ENCODE peak calls at places on chromosome 16, in eight cellular contexts. K is H1; A is CD4-positive, alpha-beta memory T cell; H is CD8-positive, alpha-beta T cell; T is mesendoderm; Y is CD8-positive, alpha-beta memory T cell; W is right lobe of liver; X is right atrium auricular region. S is an unnamed sample.

GRCh38 chr16:89700649-89701424 is 668 bp downstream of the SPATA2L start:
- DNase-seq in K (peak; percentile 76), A (peak; percentile 75), H (peak; percentile 57), T (peak; percentile 83), Y (peak; percentile 82), W (peak; percentile 77), X (no peak), S (no peak)

GRCh38 chr16:27759301-27759871 is 209.4 kb downstream of the KATNIP start:
- DNase-seq in K (no peak), A (no peak), H (no peak), T (peak; percentile 45), Y (no peak), W (no peak), X (no peak), S (no peak)

GRCh38 chr16:70548936-70549335 is 25.3 kb downstream of the SF3B3 start:
- DNase-seq in K (no peak), A (no peak), H (no peak), T (no peak), Y (no peak), W (no peak), X (no peak), S (no peak)

GRCh38 chr16:25419123-25419522 is 161.5 kb upstream of the ZKSCAN2 start:
- DNase-seq in K (no peak), A (no peak), H (no peak), T (no peak), Y (no peak), W (no peak), X (no peak), S (no peak)

GRCh38 chr16:54446639-54447038 is 160.1 kb upstream of the IRX3 start:
- DNase-seq in K (no peak), A (no peak), H (no peak), T (no peak), Y (no peak), W (no peak), X (peak; percentile 92), S (peak; percentile 88)

GRCh38 chr16:59021751-59022150 is 287.6 kb upstream of the GOT2 start:
- DNase-seq in K (no peak), A (no peak), H (no peak), T (no peak), Y (no peak), W (no peak), X (no peak), S (peak; percentile 16)

GRCh38 chr16:64240586-64240985 is 881.3 kb downstream of the CDH11 start:
- DNase-seq in K (no peak), A (no peak), H (no peak), T (no peak), Y (no peak), W (no peak), X (no peak), S (peak; percentile 48)

GRCh38 chr16:1610071-1610840 is 1.6 kb downstream of the IFT140 start:
- DNase-seq in K (peak; percentile 99), A (peak; percentile 90), H (peak; percentile 92), T (peak; percentile 96), Y (peak; percentile 93), W (peak; percentile 87), X (peak; percentile 90), S (no peak)

GRCh38 chr16:30183961-30184429 is 593 bp downstream of the CORO1A start:
- DNase-seq in K (no peak), A (peak; percentile 90), H (peak; percentile 76), T (no peak), Y (peak; percentile 92), W (peak; percentile 59), X (no peak), S (no peak)

GRCh38 chr16:30120340-30121105 is 2.5 kb downstream of the MAPK3 start:
- DNase-seq in K (no peak), A (no peak), H (no peak), T (no peak), Y (no peak), W (no peak), X (no peak), S (no peak)

GRCh38 chr16:57444711-57445110 is 2.5 kb downstream of the CIAPIN1 start:
- DNase-seq in K (no peak), A (no peak), H (no peak), T (no peak), Y (no peak), W (no peak), X (no peak), S (no peak)

GRCh38 chr16:27287887-27288286 is 19.3 kb upstream of the NSMCE1 start:
- DNase-seq in K (no peak), A (no peak), H (no peak), T (no peak), Y (no peak), W (peak; percentile 41), X (peak; percentile 36), S (no peak)

GRCh38 chr16:23469814-23470213 is 16.8 kb upstream of the COG7 start:
- DNase-seq in K (no peak), A (no peak), H (no peak), T (peak; percentile 19), Y (no peak), W (no peak), X (no peak), S (peak; percentile 43)

GRCh38 chr16:87844809-87845208 is 24.5 kb downstream of the SLC7A5 start:
- DNase-seq in K (no peak), A (no peak), H (no peak), T (no peak), Y (no peak), W (no peak), X (no peak), S (no peak)

GRCh38 chr16:28213396-28213795 is 1.6 kb upstream of the XPO6 start:
- DNase-seq in K (no peak), A (no peak), H (no peak), T (no peak), Y (no peak), W (no peak), X (no peak), S (no peak)

GRCh38 chr16:23296994-23297393 is 5.1 kb upstream of the SCNN1B start:
- DNase-seq in K (peak; percentile 81), A (no peak), H (no peak), T (peak; percentile 63), Y (no peak), W (no peak), X (no peak), S (no peak)

GRCh38 chr16:25264599-25264998 is 7.0 kb upstream of the ZKSCAN2 start:
- DNase-seq in K (no peak), A (no peak), H (no peak), T (no peak), Y (no peak), W (no peak), X (no peak), S (no peak)

GRCh38 chr16:1960665-1961630 is 1.6 kb downstream of the NDUFB10 start:
- DNase-seq in K (no peak), A (peak; percentile 63), H (peak; percentile 27), T (peak; percentile 76), Y (no peak), W (no peak), X (no peak), S (no peak)

GRCh38 chr16:67034478-67034877 is 5.5 kb downstream of the CBFB start:
- DNase-seq in K (peak; percentile 17), A (no peak), H (no peak), T (no peak), Y (no peak), W (peak; percentile 8), X (peak; percentile 40), S (no peak)

GRCh38 chr16:67036323-67036741 is 7.4 kb downstream of the CBFB start:
- DNase-seq in K (no peak), A (no peak), H (no peak), T (no peak), Y (no peak), W (peak; percentile 82), X (peak; percentile 16), S (no peak)

GRCh38 chr16:67039260-67040020 is 10.5 kb downstream of the CBFB start:
- DNase-seq in K (no peak), A (no peak), H (no peak), T (no peak), Y (no peak), W (no peak), X (no peak), S (no peak)

GRCh38 chr16:67030221-67030962 is 1.4 kb downstream of the CBFB start:
- DNase-seq in K (peak; percentile 19), A (no peak), H (no peak), T (no peak), Y (no peak), W (peak; percentile 25), X (peak; percentile 38), S (no peak)

DNA sequence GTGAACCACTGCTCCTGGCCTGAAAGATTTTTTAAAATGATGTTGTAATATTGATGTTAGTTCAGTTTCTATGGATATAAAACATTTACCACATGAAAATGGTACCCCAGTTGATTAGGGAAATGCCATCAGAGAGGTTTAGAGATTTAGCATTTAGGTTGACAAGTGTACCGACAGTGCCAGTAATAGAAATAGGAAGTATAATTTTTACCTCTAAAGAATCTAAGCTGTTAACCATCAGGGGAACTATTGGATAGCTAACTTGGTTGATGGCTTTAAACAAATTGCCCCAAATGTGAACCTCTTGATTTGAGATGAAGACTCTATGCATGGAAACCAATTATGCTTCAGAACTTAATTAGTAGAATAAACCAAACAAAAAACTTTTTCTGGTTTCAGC is 6.4 kb downstream of the CBFB start:
- DNase-seq in K (no peak), A (no peak), H (no peak), T (no peak), Y (no peak), W (no peak), X (no peak), S (no peak)
- H3K4me3 ChIP-seq in K (no peak overlapping the region), A (no peak overlapping the region), H (no peak overlapping the region), T (no peak overlapping the region), Y (no peak overlapping the region), W (no peak overlapping the region), X (no peak overlapping the region), S (no peak overlapping the region)

DNA sequence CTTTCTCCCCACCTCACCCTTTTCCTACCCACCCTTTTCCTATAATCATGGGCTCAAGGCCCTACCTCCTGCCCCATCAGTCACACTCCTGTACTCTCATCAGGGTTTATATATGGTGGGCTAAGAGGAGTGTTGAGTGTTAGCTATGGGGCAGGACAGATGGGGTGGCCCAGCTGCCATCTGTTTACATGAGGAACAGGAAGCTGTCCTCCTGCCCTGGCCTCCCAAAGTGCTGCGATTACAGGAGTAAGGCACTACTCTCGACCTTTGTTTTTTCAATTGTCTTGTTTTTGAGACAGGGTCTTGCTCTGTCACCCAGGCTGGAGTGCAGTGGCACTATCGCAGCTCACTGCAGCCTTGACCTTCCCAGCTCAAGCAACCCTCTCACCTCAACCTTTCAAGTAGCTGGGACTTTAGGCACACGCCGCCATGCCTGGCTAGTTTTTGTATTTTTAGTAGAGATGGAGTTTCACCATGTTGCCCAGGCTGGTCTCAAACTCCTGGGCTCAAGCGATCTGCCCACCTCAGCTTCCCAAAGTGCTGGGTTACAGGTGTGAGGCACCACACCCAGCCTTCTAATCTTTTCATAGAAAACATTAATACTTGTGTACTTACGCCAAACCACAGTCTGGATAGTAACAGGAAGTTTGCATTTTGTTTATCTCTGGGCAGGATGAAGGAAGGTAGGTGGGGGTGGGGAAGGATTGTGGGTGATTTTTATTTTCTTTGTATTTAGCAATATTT is 1.6 kb downstream of the TRADD start:
- DNase-seq in K (no peak), A (no peak), H (no peak), T (no peak), Y (no peak), W (no peak), X (no peak), S (no peak)
- H3K4me3 ChIP-seq in K (no peak overlapping the region), A (peak overlapping the region; percentile 64), H (no peak overlapping the region), T (no peak overlapping the region), Y (peak overlapping the region; percentile 95), W (no peak overlapping the region), X (no peak overlapping the region), S (no peak overlapping the region)

GRCh38 chr16:72858611-72859493 is 189.1 kb downstream of the ZFHX3 start:
- DNase-seq in K (no peak), A (no peak), H (no peak), T (no peak), Y (no peak), W (no peak), X (no peak), S (no peak)
- H3K4me3 ChIP-seq in K (no peak overlapping the region), A (no peak overlapping the region), H (no peak overlapping the region), T (no peak overlapping the region), Y (no peak overlapping the region), W (no peak overlapping the region), X (no peak overlapping the region), S (no peak overlapping the region)

GRCh38 chr16:4768549-4769305 is 1.8 kb upstream of the ZNF500 start:
- DNase-seq in K (peak; percentile 92), A (peak; percentile 78), H (peak; percentile 81), T (peak; percentile 98), Y (peak; percentile 88), W (peak; percentile 99), X (peak; percentile 98), S (peak; percentile 77)
- H3K4me3 ChIP-seq in K (peak overlapping the region; percentile 37), A (peak overlapping the region; percentile 96), H (peak overlapping the region; percentile 75), T (peak overlapping the region; percentile 70), Y (peak overlapping the region; percentile 66), W (peak overlapping the region; percentile 98), X (peak overlapping the region; percentile 44), S (peak overlapping the region; percentile 53)